ENCODE peak calls at places on chromosomes 13 and 19, in six cellular contexts. C is K562, S is esophagus squamous epithelium, P is ovary, D is gastrocnemius medialis, B is lower leg skin. V is an unnamed sample.

GRCh38 chr19:35869327-35870123 is 1.2 kb downstream of the APLP1 start:
- DNase-seq in C (peak; percentile 87), S (no peak), D (no peak), B (peak; percentile 29), P (peak; percentile 44), V (peak; percentile 96)

GRCh38 chr13:30892966-30893365 is 13.1 kb upstream of the MEDAG start:
- DNase-seq in C (peak; percentile 45), P (no peak), D (peak; percentile 78), S (no peak), B (peak; percentile 65), V (no peak)

GRCh38 chr13:28751210-28751935 is 32.6 kb upstream of the SLC46A3 start:
- DNase-seq in D (no peak), S (no peak), P (no peak), B (no peak), C (no peak), V (no peak)

GRCh38 chr13:74554581-74555290 is 420.5 kb upstream of the KLF12 start:
- DNase-seq in D (no peak), S (no peak), B (no peak), C (no peak), P (no peak), V (no peak)

GRCh38 chr13:23848639-23849282 is 40.4 kb downstream of the MIPEP start:
- DNase-seq in B (no peak), D (no peak), S (no peak), C (no peak), P (no peak), V (no peak)

GRCh38 chr13:90605690-90606089 is 741.8 kb upstream of the MIR17HG start:
- DNase-seq in D (no peak), C (no peak), S (no peak), P (no peak), B (no peak), V (no peak)

GRCh38 chr19:15266683-15267082 is 34.4 kb upstream of the EPHX3 start:
- DNase-seq in S (no peak), B (no peak), C (no peak), P (no peak), D (no peak), V (no peak)

GRCh38 chr13:113157929-113158747 is at the start of gene PROZ:
- DNase-seq in D (no peak), P (no peak), C (no peak), B (no peak), S (no peak), V (no peak)

GRCh38 chr13:72530471-72530870 is 197.0 kb downstream of the MZT1 start:
- DNase-seq in D (no peak), B (no peak), C (no peak), P (no peak), S (no peak), V (no peak)

GRCh38 chr13:46903748-46904147 is 6.9 kb upstream of the HTR2A start:
- DNase-seq in C (no peak), D (no peak), B (no peak), P (no peak), S (no peak), V (no peak)

GRCh38 chr19:24003537-24003936 is 83.5 kb upstream of the ZNF254 start:
- DNase-seq in D (no peak), B (no peak), C (no peak), P (no peak), S (no peak), V (no peak)

GRCh38 chr13:48896312-48896711 is 79.4 kb upstream of the FNDC3A start:
- DNase-seq in S (no peak), C (no peak), D (no peak), B (no peak), P (no peak), V (peak; percentile 6)

GRCh38 chr13:81058211-81058915 is 717.4 kb upstream of the SPRY2 start:
- DNase-seq in S (no peak), D (no peak), P (no peak), B (no peak), C (no peak), V (no peak)

GRCh38 chr13:50969691-50970090 is 60.1 kb downstream of the RNASEH2B start:
- DNase-seq in C (no peak), P (no peak), B (no peak), S (no peak), D (no peak), V (no peak)

GRCh38 chr19:55210120-55210493 is 806 bp upstream of the PTPRH start:
- DNase-seq in C (no peak), S (no peak), B (no peak), P (no peak), D (no peak), V (peak; percentile 91)

GRCh38 chr19:32404939-32405430 is 585 bp upstream of the DPY19L3 start:
- DNase-seq in S (no peak), C (no peak), B (peak; percentile 45), P (peak; percentile 79), D (peak; percentile 64), V (peak; percentile 39)

GRCh38 chr19:46536391-46536790 is 40.7 kb upstream of the PNMA8B start:
- DNase-seq in B (no peak), C (no peak), P (no peak), D (no peak), S (no peak), V (no peak)

GRCh38 chr13:90403330-90404082 is 944.0 kb upstream of the MIR17HG start:
- DNase-seq in P (no peak), C (no peak), B (no peak), D (no peak), S (no peak), V (no peak)

GRCh38 chr13:43319617-43320444 is 296.4 kb downstream of the DNAJC15 start:
- DNase-seq in C (no peak), S (no peak), B (no peak), P (no peak), D (no peak), V (no peak)

GRCh38 chr13:79457948-79458347 is 23.0 kb upstream of the NDFIP2 start:
- DNase-seq in D (no peak), S (no peak), B (no peak), C (peak; percentile 21), P (no peak), V (no peak)

GRCh38 chr19:45883881-45884681 is 1.9 kb downstream of the IRF2BP1 start:
- DNase-seq in S (no peak), C (no peak), D (no peak), B (no peak), P (peak; percentile 50), V (no peak)

GRCh38 chr19:49637865-49638350 is 2.0 kb downstream of the RRAS start:
- DNase-seq in C (peak; percentile 75), D (peak; percentile 80), P (peak; percentile 81), B (peak; percentile 82), S (no peak), V (peak; percentile 93)

GRCh38 chr19:15885919-15886318 is 12.0 kb downstream of the CYP4F2 start:
- DNase-seq in S (no peak), D (no peak), P (no peak), C (no peak), B (no peak), V (no peak)

GRCh38 chr13:99281811-99282263 is 23.7 kb upstream of the GPR18 start:
- DNase-seq in D (peak; percentile 88), S (no peak), B (peak; percentile 80), C (no peak), P (no peak), V (no peak)

DNA sequence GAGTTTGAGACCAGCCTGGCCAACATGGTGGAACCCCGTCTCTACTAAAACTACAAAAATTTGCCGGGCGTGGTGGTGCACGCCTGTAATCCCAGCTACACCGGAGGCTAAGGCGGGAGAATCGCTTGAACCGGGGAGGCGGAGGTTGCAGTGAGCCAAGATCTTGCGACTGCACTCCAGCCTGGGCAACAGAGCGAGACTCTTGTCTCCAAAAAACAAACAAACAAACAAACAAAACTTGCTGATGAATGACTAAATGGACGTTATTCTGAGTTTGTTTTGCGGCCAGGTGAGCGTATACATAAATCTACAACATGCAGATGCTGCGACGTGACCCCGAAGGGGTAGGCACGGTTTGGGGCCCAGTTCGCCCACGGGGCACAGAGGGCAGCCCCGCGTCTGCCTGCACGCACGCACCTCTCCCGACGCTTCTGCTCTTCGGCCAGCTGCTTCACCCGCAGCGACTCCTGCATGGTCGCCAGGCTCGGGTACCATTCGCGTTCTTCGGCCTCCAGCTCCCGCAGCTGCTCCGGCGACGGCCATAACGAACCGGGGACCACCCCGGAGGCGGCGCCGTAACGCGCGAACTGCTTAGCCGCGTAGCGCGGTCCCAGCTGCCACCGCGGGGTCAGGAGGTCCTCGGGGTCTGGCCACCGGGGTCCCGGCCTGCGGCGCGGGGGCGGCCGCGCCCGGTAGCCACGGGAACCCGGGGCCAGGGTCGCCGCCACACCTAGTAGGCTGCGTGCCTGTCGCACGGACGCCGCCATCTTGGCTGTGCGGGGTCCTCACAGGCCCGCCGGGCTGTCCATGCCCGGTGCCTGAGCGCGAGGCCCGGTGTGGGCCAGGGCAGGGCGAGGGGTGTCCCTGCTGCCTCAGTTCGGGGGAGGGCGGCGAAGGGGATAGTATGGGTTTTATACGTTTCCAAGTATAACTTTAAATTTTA is at the start of gene GADD45GIP1:
- DNase-seq in P (peak; percentile 80), D (peak; percentile 69), C (peak; percentile 84), B (no peak), S (no peak), V (no peak)
- TF ChIP-seq POLR2A in P (peak; percentile 71), D (peak; percentile 48), C (peak; percentile 88), B (no peak), S (no peak), V (peak; percentile 85)

DNA sequence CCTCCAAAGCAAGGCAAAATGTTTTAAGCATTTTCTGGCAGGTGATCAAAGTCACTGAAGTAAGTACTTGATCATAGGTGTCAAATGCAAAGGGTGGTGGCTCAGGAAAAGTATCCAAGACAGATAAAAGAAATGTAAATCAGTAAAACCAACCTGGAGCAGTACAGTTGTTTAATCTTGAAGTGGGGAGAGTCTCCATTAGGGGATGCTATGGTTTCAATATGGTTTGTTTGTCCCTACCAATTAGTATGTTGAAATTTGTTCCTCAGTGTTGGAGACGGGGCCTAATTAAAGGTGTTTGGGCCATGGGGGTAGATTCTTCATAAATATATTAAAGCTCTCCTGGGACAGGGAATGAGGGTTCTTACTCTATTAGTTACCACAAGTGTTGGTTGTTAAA is 1781.7 kb upstream of the PRR20A start:
- DNase-seq in B (no peak), S (no peak), D (no peak), P (no peak), C (no peak), V (no peak)
- TF ChIP-seq POLR2A in B (no peak), S (no peak), D (no peak), P (no peak), C (no peak), V (no peak)

GRCh38 chr19:31289976-31290375 is 59.3 kb downstream of the TSHZ3 start:
- DNase-seq in S (no peak), D (no peak), B (no peak), C (no peak), P (no peak), V (no peak)
- TF ChIP-seq POLR2A in S (no peak), D (no peak), B (no peak), C (no peak), P (no peak), V (no peak)

DNA sequence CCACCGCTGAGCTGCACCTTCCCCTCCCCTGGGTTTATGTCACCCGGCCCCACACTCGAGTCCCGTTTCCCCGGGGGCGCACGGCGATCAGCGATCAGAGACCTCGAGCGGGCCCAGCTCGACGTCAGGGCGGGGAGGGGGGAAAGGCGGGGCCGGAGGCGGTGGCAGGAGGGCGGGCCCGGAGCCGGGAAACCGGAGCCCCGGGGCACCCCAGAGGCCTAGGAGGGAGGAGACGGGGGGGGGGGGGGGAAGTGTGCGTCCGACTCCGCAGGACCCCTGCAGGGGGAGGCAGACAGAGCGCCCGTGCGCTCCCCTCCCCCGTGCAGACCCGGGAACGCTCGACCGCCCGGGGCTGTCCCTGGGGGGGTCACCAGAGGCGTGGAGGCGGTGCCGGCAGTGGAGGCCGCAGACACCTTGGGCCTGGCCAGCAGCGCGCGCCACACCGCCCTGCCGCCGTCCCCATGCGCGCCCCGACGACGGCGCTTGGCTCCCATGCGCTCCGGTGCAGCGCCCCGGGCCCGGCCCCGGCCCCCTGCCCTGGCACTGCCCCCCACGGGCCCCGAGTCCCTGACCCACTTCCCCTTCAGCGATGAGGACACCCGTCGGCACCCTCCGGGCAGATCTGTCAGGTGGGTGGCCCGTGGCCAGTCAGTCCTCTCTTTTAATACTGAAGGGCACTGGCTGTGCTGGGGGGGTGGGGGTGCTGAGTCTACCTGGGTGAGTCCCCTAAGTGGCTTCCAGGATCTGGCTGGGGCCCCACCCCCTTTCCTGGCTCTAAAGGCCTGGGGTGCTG is 11.8 kb downstream of the PDE4A start:
- DNase-seq in B (no peak), S (no peak), P (no peak), C (peak; percentile 88), D (peak; percentile 92), V (no peak)
- TF ChIP-seq POLR2A in B (no peak), S (no peak), P (no peak), C (no peak), D (peak; percentile 40), V (no peak)

V was measured in H54.